ENCODE peak calls at places on chromosomes 4 and X, in five cellular contexts. One of them, this sample, is unnamed.

GRCh38 chr4:166460769-166461550 is 587.9 kb downstream of the TLL1 start:
- DNase-seq in H9: no peak
- DNase-seq in IMR-90: no peak
- DNase-seq in neuronal stem cell: no peak
- DNase-seq in mesendoderm: no peak
- DNase-seq in this sample: no peak

GRCh38 chr4:147840846-147841732 is 109.2 kb downstream of the ARHGAP10 start:
- DNase-seq in H9: no peak
- DNase-seq in IMR-90: no peak
- DNase-seq in neuronal stem cell: no peak
- DNase-seq in mesendoderm: no peak
- DNase-seq in this sample: no peak

GRCh38 chr4:140222175-140222574 is 68.2 kb upstream of the MAML3 start:
- DNase-seq in H9: no peak
- DNase-seq in IMR-90: peak
- DNase-seq in neuronal stem cell: no peak
- DNase-seq in mesendoderm: no peak
- DNase-seq in this sample: peak

GRCh38 chrX:135389243-135389642 is 32.5 kb upstream of the SMIM10L2A start:
- DNase-seq in H9: no peak
- DNase-seq in IMR-90: no peak
- DNase-seq in neuronal stem cell: no peak
- DNase-seq in mesendoderm: no peak
- DNase-seq in this sample: no peak

GRCh38 chr4:103201254-103201653 is 3.1 kb upstream of the CENPE start:
- DNase-seq in H9: no peak
- DNase-seq in IMR-90: no peak
- DNase-seq in neuronal stem cell: no peak
- DNase-seq in mesendoderm: no peak
- DNase-seq in this sample: no peak

GRCh38 chr4:152359208-152360044 is 176.5 kb downstream of the FBXW7 start:
- DNase-seq in H9: no peak
- DNase-seq in IMR-90: no peak
- DNase-seq in neuronal stem cell: no peak
- DNase-seq in mesendoderm: no peak
- DNase-seq in this sample: no peak

GRCh38 chrX:54529559-54530357 is at the start of gene GNL3L:
- DNase-seq in H9: peak
- DNase-seq in IMR-90: peak
- DNase-seq in neuronal stem cell: peak
- DNase-seq in mesendoderm: peak
- DNase-seq in this sample: peak

GRCh38 chr4:89619230-89619962 is 217.6 kb downstream of the SNCA start:
- DNase-seq in H9: no peak
- DNase-seq in IMR-90: no peak
- DNase-seq in neuronal stem cell: no peak
- DNase-seq in mesendoderm: no peak
- DNase-seq in this sample: peak

GRCh38 chr4:3308691-3309090 is 15.9 kb downstream of the RGS12 start:
- DNase-seq in H9: no peak
- DNase-seq in IMR-90: no peak
- DNase-seq in neuronal stem cell: no peak
- DNase-seq in mesendoderm: no peak
- DNase-seq in this sample: no peak

GRCh38 chr4:40196724-40197281 is at the start of gene RHOH:
- DNase-seq in H9: no peak
- DNase-seq in IMR-90: no peak
- DNase-seq in neuronal stem cell: no peak
- DNase-seq in mesendoderm: peak
- DNase-seq in this sample: no peak

GRCh38 chr4:145939241-145939640 is 618 bp upstream of the ZNF827 start:
- DNase-seq in H9: no peak
- DNase-seq in IMR-90: peak
- DNase-seq in neuronal stem cell: no peak
- DNase-seq in mesendoderm: no peak
- DNase-seq in this sample: peak

GRCh38 chr4:989722-990471 is 3.1 kb downstream of the IDUA start:
- DNase-seq in H9: no peak
- DNase-seq in IMR-90: no peak
- DNase-seq in neuronal stem cell: no peak
- DNase-seq in mesendoderm: no peak
- DNase-seq in this sample: no peak

GRCh38 chrX:110265624-110266023 is 52.3 kb downstream of the AMMECR1 start:
- DNase-seq in H9: no peak
- DNase-seq in IMR-90: no peak
- DNase-seq in neuronal stem cell: no peak
- DNase-seq in mesendoderm: no peak
- DNase-seq in this sample: no peak

GRCh38 chr4:151641167-151641566 is 119.6 kb downstream of the GATB start:
- DNase-seq in H9: no peak
- DNase-seq in IMR-90: peak
- DNase-seq in neuronal stem cell: no peak
- DNase-seq in mesendoderm: no peak
- DNase-seq in this sample: peak

GRCh38 chr4:125315571-125316390 is 1.0 kb downstream of the FAT4 start:
- DNase-seq in H9: peak
- DNase-seq in IMR-90: peak
- DNase-seq in neuronal stem cell: peak
- DNase-seq in mesendoderm: peak
- DNase-seq in this sample: peak

GRCh38 chr4:125313989-125314602 is 659 bp upstream of the FAT4 start:
- DNase-seq in H9: no peak
- DNase-seq in IMR-90: peak
- DNase-seq in neuronal stem cell: peak
- DNase-seq in mesendoderm: peak
- DNase-seq in this sample: no peak

GRCh38 chr4:125313497-125313896 is 1.3 kb upstream of the FAT4 start:
- DNase-seq in H9: peak
- DNase-seq in IMR-90: peak
- DNase-seq in neuronal stem cell: peak
- DNase-seq in mesendoderm: peak
- DNase-seq in this sample: peak

GRCh38 chr4:125316391-125316780 is 1.6 kb downstream of the FAT4 start:
- DNase-seq in H9: peak
- DNase-seq in IMR-90: no peak
- DNase-seq in neuronal stem cell: peak
- DNase-seq in mesendoderm: no peak
- DNase-seq in this sample: no peak

DNA sequence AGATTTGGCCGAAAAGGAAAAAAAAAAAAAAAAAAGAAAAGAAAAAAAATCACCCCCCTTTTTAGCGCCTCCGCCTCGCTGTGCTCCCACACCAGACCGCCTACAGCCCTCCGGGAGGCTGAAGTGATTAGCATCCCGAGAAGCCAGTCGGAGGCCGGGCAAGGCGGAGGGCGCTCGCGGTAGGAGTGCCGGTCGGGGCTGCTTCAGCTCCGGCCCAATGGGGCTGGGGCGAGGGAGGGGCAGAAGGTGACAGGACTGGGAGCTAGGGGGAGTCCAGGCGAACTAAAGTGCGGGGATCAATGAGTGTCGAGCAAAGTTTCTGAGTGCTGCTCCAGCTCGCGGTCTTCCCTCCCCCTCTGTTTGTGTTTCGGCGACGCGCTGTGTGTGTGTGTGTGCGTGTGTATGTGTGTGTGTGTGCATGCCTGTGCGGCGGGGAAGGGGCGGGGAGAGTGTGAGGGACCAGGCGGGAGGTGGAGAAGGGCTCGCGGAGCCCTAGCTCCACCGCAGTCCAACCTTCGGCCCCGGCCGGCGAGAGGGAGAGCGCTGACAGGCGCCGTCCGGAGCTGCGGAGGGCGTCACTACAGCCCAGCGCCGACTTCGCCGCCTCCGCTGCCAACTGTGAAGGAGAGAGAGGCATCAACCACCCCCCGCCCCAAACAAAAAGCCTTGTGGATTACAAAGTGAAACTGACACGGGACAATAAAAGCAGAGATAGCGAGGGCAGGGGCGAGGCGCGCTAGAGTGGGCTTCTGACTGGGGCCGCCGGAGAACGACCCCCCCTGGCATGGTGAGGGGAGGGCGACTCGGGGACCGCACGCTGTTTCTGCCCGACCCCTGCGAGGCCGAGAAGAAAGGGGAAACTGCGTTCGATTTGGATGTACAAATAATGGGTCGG is at the start of gene FAT4:
- DNase-seq in H9: peak
- DNase-seq in IMR-90: peak
- DNase-seq in neuronal stem cell: peak
- DNase-seq in mesendoderm: peak
- DNase-seq in this sample: peak
- H3K18ac ChIP-seq in H9: no peak
- H3K18ac ChIP-seq in IMR-90: peak
- H3K18ac ChIP-seq in neuronal stem cell: peak
- H3K18ac ChIP-seq in mesendoderm: peak
- H3K18ac ChIP-seq in this sample: peak

DNA sequence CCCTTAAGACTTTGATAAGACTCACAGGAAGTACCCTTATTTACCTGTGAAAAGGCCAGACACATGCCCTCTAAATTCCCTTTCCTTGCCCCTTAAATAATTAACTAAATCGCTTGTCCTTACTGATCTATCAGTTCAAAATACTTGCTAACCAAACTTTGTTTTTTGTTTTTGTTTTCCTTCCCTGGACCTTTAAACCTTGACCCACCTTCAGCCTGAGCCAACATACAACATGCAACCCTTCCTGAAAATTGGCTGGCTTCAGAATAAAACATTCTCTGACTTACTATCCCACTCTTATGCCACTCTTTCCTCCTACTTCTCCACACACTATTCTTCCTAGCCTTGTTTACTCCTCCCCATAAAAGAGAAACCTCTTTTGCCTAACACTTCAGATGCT is 448.1 kb upstream of the TRAM1L1 start:
- DNase-seq in H9: no peak
- DNase-seq in IMR-90: no peak
- DNase-seq in neuronal stem cell: no peak
- DNase-seq in mesendoderm: no peak
- DNase-seq in this sample: no peak
- H2BK120ac ChIP-seq in H9: no peak
- H2BK120ac ChIP-seq in IMR-90: no peak
- H2BK120ac ChIP-seq in neuronal stem cell: no peak
- H2BK120ac ChIP-seq in mesendoderm: no peak
- H2BK120ac ChIP-seq in this sample: no peak

DNA sequence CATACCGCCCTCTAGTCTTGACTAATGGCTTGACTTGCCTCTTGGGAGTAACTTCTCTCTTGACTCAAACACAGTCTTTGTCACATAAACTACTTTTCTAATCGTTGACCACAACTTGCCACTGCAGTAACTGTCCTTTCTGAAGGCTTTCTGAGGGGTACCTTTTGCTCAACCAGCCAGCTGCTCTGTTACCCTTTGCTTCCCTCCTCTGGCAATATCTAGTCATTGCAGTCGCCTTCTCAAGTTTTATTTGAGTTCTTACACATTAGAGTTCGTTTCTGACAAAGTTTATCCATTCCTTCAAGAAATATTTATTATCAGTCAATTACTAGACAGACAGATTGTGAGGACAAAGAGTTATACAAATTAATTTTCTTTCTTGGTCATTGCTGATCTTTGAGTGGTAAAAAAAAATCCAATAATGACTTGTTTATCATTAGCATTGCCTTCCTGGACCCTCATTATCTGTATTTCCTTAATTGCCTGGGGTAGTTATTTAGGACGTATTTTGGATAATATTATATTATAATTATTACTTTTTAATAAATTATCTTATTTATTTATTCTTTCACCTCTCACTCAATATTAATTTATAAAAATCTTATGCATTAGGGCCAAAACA is 506.8 kb upstream of the PCDH10 start:
- DNase-seq in H9: peak
- DNase-seq in IMR-90: peak
- DNase-seq in neuronal stem cell: peak
- DNase-seq in mesendoderm: peak
- DNase-seq in this sample: peak
- H3K18ac ChIP-seq in H9: no peak
- H3K18ac ChIP-seq in IMR-90: no peak
- H3K18ac ChIP-seq in neuronal stem cell: no peak
- H3K18ac ChIP-seq in mesendoderm: no peak
- H3K18ac ChIP-seq in this sample: no peak

DNA sequence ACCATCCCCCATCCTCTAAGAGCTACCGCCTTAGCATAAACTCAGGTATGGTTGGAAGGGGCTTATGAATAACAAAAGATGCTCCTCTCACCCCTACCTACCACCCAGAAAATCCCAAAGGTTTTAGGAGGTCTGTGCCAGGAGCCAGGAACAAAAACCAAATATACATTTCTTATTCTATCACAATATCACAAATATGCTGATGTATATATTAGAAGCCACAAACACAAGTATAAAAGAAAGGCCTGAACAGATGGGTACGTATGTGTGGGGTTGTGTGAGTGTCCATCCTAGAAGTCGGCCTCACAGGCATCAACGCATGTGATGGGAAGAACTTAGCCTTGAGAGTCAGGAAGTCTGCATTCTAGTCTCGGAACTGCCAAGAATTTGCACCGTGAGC is 8.7 kb upstream of the ANXA5 start:
- DNase-seq in H9: no peak
- DNase-seq in IMR-90: no peak
- DNase-seq in neuronal stem cell: no peak
- DNase-seq in mesendoderm: no peak
- DNase-seq in this sample: no peak
- H2BK120ac ChIP-seq in H9: no peak
- H2BK120ac ChIP-seq in IMR-90: peak
- H2BK120ac ChIP-seq in neuronal stem cell: no peak
- H2BK120ac ChIP-seq in mesendoderm: no peak
- H2BK120ac ChIP-seq in this sample: no peak

GRCh38 chr4:6940744-6941137 is 31.1 kb downstream of the TBC1D14 start:
- DNase-seq in H9: no peak
- DNase-seq in IMR-90: no peak
- DNase-seq in neuronal stem cell: no peak
- DNase-seq in mesendoderm: no peak
- DNase-seq in this sample: no peak
- H3K18ac ChIP-seq in H9: no peak
- H3K18ac ChIP-seq in IMR-90: peak
- H3K18ac ChIP-seq in neuronal stem cell: no peak
- H3K18ac ChIP-seq in mesendoderm: no peak
- H3K18ac ChIP-seq in this sample: peak

GRCh38 chr4:24488399-24489164 is 95.8 kb downstream of the DHX15 start:
- DNase-seq in H9: peak
- DNase-seq in IMR-90: peak
- DNase-seq in neuronal stem cell: peak
- DNase-seq in mesendoderm: peak
- DNase-seq in this sample: peak
- H2BK120ac ChIP-seq in H9: no peak
- H2BK120ac ChIP-seq in IMR-90: no peak
- H2BK120ac ChIP-seq in neuronal stem cell: no peak
- H2BK120ac ChIP-seq in mesendoderm: no peak
- H2BK120ac ChIP-seq in this sample: no peak